ENCODE peak calls at places on chromosomes 1 and 21, in six cellular contexts. U is vagina, L is psoas muscle, Z is heart right ventricle, I is GM06990, R is A549. C is an unnamed sample.
A peak's percentile ranks its signal among the peaks of the same experiment; 100 is the strongest.

GRCh38 chr1:232868793-232869491 is 63.7 kb downstream of the MAP10 start:
- DNase-seq in U (no peak), L (no peak), Z (no peak), I (no peak), R (peak; percentile 66), C (no peak)

GRCh38 chr1:3469104-3469848 is 14.8 kb downstream of the ARHGEF16 start:
- DNase-seq in U (no peak), L (no peak), Z (no peak), I (no peak), R (no peak), C (no peak)

GRCh38 chr1:14850563-14850962 is 252.1 kb downstream of the KAZN start:
- DNase-seq in U (no peak), L (no peak), Z (no peak), I (no peak), R (peak; percentile 9), C (no peak)

GRCh38 chr1:16110456-16110855 is 37.0 kb upstream of the FAM131C start:
- DNase-seq in U (no peak), L (no peak), Z (no peak), I (no peak), R (no peak), C (no peak)

GRCh38 chr1:41876533-41877445 is 41.9 kb downstream of the HIVEP3 start:
- DNase-seq in U (no peak), L (no peak), Z (no peak), I (no peak), R (no peak), C (no peak)

GRCh38 chr1:162676087-162676486 is 43.8 kb downstream of the DDR2 start:
- DNase-seq in U (no peak), L (no peak), Z (no peak), I (no peak), R (peak; percentile 13), C (no peak)

GRCh38 chr1:176815621-176816020 is 348.9 kb downstream of the ASTN1 start:
- DNase-seq in U (no peak), L (no peak), Z (no peak), I (no peak), R (no peak), C (no peak)

GRCh38 chr1:206001476-206001888 is 1.7 kb downstream of the RAB7B start:
- DNase-seq in U (peak; percentile 93), L (no peak), Z (no peak), I (no peak), R (peak; percentile 53), C (no peak)

GRCh38 chr21:45892156-45892919 is 89.2 kb upstream of the COL6A1 start:
- DNase-seq in U (no peak), L (peak; percentile 64), Z (no peak), I (no peak), R (no peak), C (no peak)

DNA sequence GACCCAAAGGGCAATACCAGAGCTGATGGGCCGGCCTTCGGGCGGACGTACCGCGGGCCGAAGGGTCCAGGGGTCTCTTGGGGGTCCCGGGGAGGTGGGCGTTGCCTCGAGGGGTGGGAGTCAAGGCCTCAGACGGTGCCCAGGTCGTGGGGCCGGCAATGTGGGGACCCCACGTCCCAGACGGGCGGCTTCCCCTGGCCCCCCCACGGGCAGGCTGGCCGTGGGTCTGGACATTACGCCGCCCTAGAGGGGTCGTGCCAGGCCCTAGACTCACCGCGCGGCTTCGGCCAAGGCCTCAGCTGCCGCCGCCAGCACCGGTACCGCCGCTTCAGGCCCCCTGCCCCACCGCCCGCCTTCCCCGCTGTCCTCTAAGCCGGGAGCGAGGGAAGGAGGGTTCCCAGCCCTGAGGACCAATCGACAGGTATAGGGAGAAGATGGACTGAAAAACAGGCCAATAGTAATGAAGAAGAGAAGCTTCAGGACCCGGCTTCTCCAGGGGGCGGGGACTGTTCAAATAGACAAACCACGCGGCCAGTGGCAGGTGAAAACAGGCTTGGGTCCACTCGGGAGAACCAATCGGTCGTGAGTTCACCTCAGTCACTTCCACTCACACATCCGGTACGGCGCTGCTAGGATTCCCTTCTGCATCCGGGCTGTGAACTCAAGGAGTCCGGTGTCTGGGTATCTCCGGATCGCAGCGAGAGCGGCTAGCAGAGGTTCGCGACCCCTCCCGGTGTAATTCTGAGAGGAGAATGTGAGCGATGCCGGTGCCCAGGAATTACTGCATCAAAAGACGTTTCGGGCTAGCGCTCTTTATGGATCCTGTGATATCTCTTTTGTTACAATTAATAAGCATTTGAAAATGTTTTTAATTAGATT is at the start of gene MTOR:
- DNase-seq in U (peak; percentile 98), L (peak; percentile 98), Z (peak; percentile 100), I (peak; percentile 92), R (peak; percentile 99), C (peak; percentile 94)
- TF ChIP-seq CTCF in U (no peak), L (peak; percentile 21), Z (peak; percentile 9), I (peak; percentile 21), R (no peak), C (no peak)

GRCh38 chr1:62368989-62369388 is 49.8 kb upstream of the KANK4 start:
- DNase-seq in U (no peak), L (no peak), Z (no peak), I (no peak), R (no peak), C (no peak)
- TF ChIP-seq CTCF in U (no peak), L (no peak), Z (no peak), I (no peak), R (no peak), C (no peak)

DNA sequence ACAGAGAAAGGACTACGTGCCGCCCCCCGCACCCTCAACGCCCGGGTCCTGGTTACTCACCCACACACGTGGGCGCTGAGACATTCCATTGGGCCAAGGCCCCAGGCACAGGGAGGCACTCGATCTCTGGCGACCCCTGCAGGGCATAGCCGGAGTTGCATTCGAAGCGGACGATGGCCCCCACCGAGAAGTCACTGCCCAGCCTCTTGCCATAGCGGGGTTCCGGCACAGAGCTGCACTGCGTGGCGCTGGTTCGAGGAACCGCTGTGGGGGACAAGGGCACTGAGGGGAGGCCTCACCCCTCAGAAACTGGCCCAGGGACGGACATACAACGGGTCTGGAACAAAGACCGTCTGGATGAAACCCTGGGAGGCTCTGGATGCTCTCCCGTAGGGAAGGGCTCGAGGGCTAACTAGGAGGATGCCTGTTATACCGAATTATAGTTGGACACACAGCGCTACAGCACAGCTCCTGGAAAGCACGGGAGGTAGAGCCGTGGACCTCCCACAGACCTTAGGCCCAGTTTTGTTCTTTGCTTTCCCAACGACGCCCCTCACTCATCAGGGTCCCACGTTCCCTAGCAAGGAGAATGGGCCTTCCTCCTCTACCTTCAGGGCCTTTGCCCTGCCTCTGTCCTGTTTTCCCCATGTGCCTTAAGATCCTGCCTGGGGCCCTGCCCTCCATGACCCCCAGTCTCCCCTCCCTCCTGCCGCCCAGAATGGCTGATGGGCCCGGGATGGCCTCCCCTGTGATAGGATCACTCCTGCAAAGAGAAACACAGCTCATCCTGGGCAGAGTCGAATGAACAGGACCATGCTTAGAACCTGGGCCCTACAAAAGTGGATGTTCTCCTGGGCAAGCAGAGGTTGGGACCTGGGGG is 152.8 kb downstream of the ZSCAN20 start:
- DNase-seq in U (peak; percentile 93), L (no peak), Z (no peak), I (peak; percentile 18), R (no peak), C (no peak)
- TF ChIP-seq CTCF in U (no peak), L (no peak), Z (no peak), I (peak; percentile 60), R (no peak), C (peak; percentile 35)

DNA sequence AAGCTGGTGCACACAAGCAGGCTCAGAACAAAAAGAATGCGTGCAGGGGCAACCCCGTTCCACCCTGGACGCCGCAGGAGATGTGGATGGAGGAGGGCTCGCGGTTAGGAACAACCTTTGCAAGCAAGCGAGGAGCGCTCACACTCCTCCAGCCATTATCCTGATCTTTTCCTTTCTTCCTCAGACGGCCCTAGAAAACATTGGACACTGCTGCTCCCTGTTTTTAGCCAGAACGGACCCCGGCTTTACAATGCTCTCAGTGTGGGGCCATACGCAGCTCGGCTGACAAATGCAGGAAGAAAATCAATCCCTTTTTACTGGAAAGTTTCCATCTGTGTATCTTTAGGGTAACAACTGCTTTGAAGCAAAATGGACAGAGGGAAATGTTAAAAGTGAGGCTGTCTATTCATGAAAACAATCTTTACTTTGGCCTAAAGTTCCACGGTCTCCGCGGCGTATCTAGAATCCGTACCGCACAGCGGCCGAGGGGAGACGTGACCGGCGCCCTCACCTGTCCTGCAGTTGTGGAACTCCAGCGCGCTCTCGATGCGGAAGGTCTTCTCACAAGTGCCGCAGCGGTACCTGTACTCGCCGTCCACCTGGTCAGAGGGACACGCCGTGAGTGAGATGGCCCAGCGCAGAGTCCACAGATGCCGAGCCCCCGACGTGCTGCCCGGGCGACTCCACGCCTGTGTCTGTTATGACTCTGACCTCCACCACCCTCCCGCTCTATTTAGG is 44.0 kb downstream of the PRDM15 start:
- DNase-seq in U (no peak), L (no peak), Z (no peak), I (no peak), R (no peak), C (no peak)
- TF ChIP-seq CTCF in U (no peak), L (no peak), Z (no peak), I (no peak), R (no peak), C (no peak)

GRCh38 chr1:32470431-32470830 is 5.6 kb downstream of the ZBTB8B start:
- DNase-seq in U (no peak), L (no peak), Z (no peak), I (no peak), R (no peak), C (no peak)

GRCh38 chr1:32474954-32475353 is 10.1 kb downstream of the ZBTB8B start:
- DNase-seq in U (no peak), L (no peak), Z (no peak), I (no peak), R (no peak), C (no peak)

GRCh38 chr1:32471695-32472362 is 7.0 kb downstream of the ZBTB8B start:
- DNase-seq in U (no peak), L (no peak), Z (no peak), I (no peak), R (no peak), C (no peak)

GRCh38 chr1:32468791-32469190 is 3.9 kb downstream of the ZBTB8B start:
- DNase-seq in U (no peak), L (no peak), Z (no peak), I (no peak), R (no peak), C (no peak)

GRCh38 chr1:32470991-32471694 is 6.3 kb downstream of the ZBTB8B start:
- DNase-seq in U (no peak), L (no peak), Z (no peak), I (peak; percentile 13), R (no peak), C (no peak)
- TF ChIP-seq CTCF in U (no peak), L (peak; percentile 12), Z (peak; percentile 36), I (peak; percentile 59), R (no peak), C (no peak)